ENCODE peak calls at places on chromosome 3, in four cellular contexts. L is K562, J is HepG2, W is GM12878. K is an unnamed sample.

GRCh38 chr3:18335202-18335601 is 89.9 kb downstream of the SATB1 start:
- DNase-seq in L (no peak), J (no peak), W (no peak), K (no peak)

GRCh38 chr3:15300318-15301078 is 31.9 kb downstream of the SH3BP5 start:
- DNase-seq in L (no peak), J (no peak), W (no peak), K (peak)

GRCh38 chr3:33061782-33062181 is 35.2 kb downstream of the GLB1 start:
- DNase-seq in L (no peak), J (no peak), W (no peak), K (no peak)

GRCh38 chr3:161008086-161008485 is 97.1 kb downstream of the B3GALNT1 start:
- DNase-seq in L (no peak), J (no peak), W (no peak), K (no peak)

GRCh38 chr3:47578691-47579632 is at the start of gene CSPG5:
- DNase-seq in L (peak), J (no peak), W (no peak), K (no peak)

GRCh38 chr3:50600841-50601591 is 10.6 kb downstream of the CISH start:
- DNase-seq in L (peak), J (peak), W (no peak), K (peak)

GRCh38 chr3:98329392-98330124 is 24.1 kb upstream of the OR5K4 start:
- DNase-seq in L (peak), J (peak), W (peak), K (peak)

GRCh38 chr3:182682263-182683229 is 110.8 kb upstream of the ATP11B start:
- DNase-seq in L (peak), J (peak), W (peak), K (peak)

GRCh38 chr3:32391643-32392529 is at the start of gene CMTM7:
- DNase-seq in L (peak), J (peak), W (no peak), K (peak)

GRCh38 chr3:42271786-42272185 is 5.8 kb upstream of the CCK start:
- DNase-seq in L (no peak), J (no peak), W (no peak), K (no peak)

GRCh38 chr3:81765425-81765824 is 4.0 kb upstream of the GBE1 start:
- DNase-seq in L (no peak), J (no peak), W (no peak), K (no peak)

GRCh38 chr3:133488785-133489367 is 84.6 kb upstream of the CDV3 start:
- DNase-seq in L (no peak), J (peak), W (no peak), K (no peak)

GRCh38 chr3:72375237-72376154 is 472.7 kb downstream of the SHQ1 start:
- DNase-seq in L (no peak), J (no peak), W (no peak), K (no peak)

GRCh38 chr3:46867550-46867898 is 4.3 kb upstream of the MYL3 start:
- DNase-seq in L (no peak), J (no peak), W (no peak), K (no peak)

GRCh38 chr3:42535981-42536784 is 33.7 kb downstream of the VIPR1 start:
- DNase-seq in L (peak), J (peak), W (no peak), K (peak)

GRCh38 chr3:4994823-4995499 is 15.7 kb downstream of the BHLHE40 start:
- DNase-seq in L (peak), J (peak), W (no peak), K (no peak)

DNA sequence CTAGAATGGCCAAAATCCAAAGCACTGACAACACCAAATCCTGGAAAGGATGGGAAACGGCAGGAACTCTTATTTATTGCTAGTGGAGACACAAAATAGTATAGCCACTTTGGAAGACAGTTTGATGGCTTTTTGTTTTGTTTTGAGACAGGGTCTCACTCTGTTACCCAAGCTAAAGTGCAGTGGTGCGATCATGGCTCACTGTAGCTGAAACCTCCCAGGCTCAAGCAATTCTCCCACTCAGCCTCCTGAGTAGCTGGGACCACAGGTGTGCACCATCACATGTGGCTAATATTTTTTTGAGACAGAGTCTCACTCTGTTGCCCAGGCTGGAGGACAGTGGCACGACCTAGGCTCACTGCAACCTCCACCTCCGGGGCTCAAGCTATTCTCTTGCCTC is 27.3 kb upstream of the GPR160 start:
- DNase-seq in L (no peak), J (no peak), W (no peak), K (no peak)
- TF ChIP-seq ESRRA in L (no peak), J (no peak), W (no peak), K (no peak)

DNA sequence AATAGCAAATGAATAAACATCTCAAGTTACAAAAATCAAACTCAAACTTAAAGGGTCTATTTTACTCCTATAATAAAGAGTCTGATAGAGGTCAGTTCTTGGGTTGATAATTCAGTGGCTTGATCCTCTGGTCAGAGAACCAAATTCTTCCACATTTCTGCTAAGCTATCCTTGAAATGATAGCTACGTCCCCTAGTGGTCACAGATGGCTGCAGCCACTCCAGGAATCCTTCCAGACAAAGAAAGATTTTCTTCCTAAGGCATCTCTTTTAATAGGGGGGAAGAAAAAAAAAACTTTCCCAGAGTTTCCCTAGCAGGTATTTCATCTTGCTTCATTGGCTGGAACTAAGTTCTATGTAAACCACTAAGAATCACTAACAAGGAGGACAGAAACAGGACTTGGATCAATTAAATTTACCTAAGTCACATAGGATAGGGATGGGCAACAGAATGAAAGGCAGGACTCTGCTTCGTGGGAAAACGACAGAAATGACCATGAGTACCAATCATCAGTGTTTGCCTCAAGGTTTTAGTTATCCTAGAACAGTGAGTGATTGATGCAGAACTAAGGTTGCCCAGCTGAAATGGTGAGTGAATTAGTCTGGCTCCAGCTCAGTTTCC is 160.7 kb downstream of the STAC start:
- DNase-seq in L (no peak), J (peak), W (no peak), K (peak)
- TF ChIP-seq CTCF in L (peak), J (peak), W (peak), K (peak)

DNA sequence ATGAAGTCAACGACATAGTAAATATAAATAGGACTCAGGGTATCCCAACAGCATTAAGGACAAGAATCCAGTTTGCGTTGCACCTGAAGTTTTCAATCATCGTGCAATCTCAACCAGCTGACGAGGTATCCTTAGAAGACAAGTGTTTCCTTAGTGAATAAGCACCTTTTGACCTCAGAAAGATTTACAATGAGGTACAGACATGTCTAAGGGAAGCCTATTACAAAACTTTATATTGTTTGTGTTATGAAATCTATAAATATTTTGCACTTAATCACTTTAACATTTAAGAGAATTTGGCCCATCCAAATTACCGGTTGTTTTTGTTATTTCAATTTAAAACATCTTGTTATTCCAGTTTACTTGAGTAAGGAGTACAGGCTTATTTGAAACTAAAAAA is 64.9 kb upstream of the PRICKLE2 start:
- DNase-seq in L (no peak), J (no peak), W (no peak), K (no peak)
- TF ChIP-seq CEBPB in L (no peak), J (no peak), W (no peak), K (no peak)

GRCh38 chr3:163490119-163490518 is 1588.2 kb downstream of the SI start:
- DNase-seq in L (peak), J (peak), W (no peak), K (peak)
- TF ChIP-seq ESRRA in L (no peak), J (no peak), W (no peak), K (no peak)

DNA sequence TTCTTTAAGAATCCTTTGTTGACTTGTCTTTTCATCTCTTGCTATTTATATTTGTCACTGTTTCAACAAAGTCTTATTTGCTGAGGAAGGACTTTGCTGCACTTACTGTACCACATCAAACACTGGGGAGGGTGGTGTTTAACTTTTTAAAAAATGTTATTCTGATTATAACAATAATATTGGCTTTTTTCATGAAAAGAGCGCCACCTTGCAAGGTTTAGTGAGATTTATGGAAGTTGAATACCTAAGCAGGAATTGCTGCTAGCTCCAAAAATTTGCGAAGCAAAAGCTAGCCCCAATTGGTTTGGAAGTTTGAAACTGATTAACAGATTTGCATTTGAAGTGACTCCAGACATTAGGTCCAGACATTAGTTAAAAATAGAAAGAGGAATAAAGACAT is 6.7 kb downstream of the ZIC1 start:
- DNase-seq in L (no peak), J (no peak), W (no peak), K (no peak)
- TF ChIP-seq CTCF in L (no peak), J (no peak), W (no peak), K (peak)

GRCh38 chr3:64399205-64399800 is 174.0 kb upstream of the PRICKLE2 start:
- DNase-seq in L (peak), J (peak), W (no peak), K (peak)
- TF ChIP-seq CEBPB in L (no peak), J (no peak), W (no peak), K (no peak)

K was measured in A549.